ENCODE peak calls at places on chromosomes 5 and 9, in five cellular contexts. J is uterus, B is lower leg skin, F is cardiac fibroblast, H is foreskin fibroblast. R is an unnamed sample.

GRCh38 chr5:109630109-109630508 is 59.6 kb upstream of the MAN2A1 start:
- DNase-seq in J (no peak), B (no peak), F (peak; percentile 1), H (peak; percentile 36), R (no peak)

GRCh38 chr5:2441496-2442180 is 309.8 kb downstream of the IRX2 start:
- DNase-seq in J (no peak), B (no peak), F (no peak), H (no peak), R (no peak)

GRCh38 chr5:18745591-18745987 is 1111.3 kb downstream of the TAF11L14 start:
- DNase-seq in J (no peak), B (no peak), F (no peak), H (no peak), R (no peak)

GRCh38 chr9:13002740-13003139 is 227.9 kb downstream of the LURAP1L start:
- DNase-seq in J (no peak), B (no peak), F (no peak), H (no peak), R (peak; percentile 49)

GRCh38 chr5:180105827-180106312 is 34.3 kb upstream of the RNF130 start:
- DNase-seq in J (no peak), B (no peak), F (no peak), H (peak; percentile 18), R (no peak)

GRCh38 chr5:17405976-17406876 is 91.8 kb upstream of the TAF11L2 start:
- DNase-seq in J (no peak), B (no peak), F (no peak), H (peak; percentile 4), R (peak; percentile 87)

GRCh38 chr5:33753704-33754103 is 138.1 kb downstream of the ADAMTS12 start:
- DNase-seq in J (no peak), B (no peak), F (no peak), H (no peak), R (no peak)

GRCh38 chr5:168651654-168652053 is 72.5 kb upstream of the PANK3 start:
- DNase-seq in J (no peak), B (peak; percentile 50), F (peak; percentile 88), H (peak; percentile 91), R (peak; percentile 83)

GRCh38 chr9:98495530-98495929 is 213.2 kb downstream of the GABBR2 start:
- DNase-seq in J (no peak), B (no peak), F (no peak), H (no peak), R (no peak)

GRCh38 chr9:94779693-94780290 is 53.3 kb downstream of the AOPEP start:
- DNase-seq in J (no peak), B (no peak), F (no peak), H (no peak), R (no peak)

GRCh38 chr9:112555844-112556482 is 69.3 kb downstream of the KIAA1958 start:
- DNase-seq in J (no peak), B (no peak), F (no peak), H (no peak), R (peak; percentile 50)

GRCh38 chr5:9888517-9888916 is 258.4 kb upstream of the TAS2R1 start:
- DNase-seq in J (no peak), B (no peak), F (peak; percentile 68), H (peak; percentile 93), R (peak; percentile 50)

GRCh38 chr5:120655828-120656435 is 191.8 kb downstream of the PRR16 start:
- DNase-seq in J (no peak), B (peak; percentile 16), F (peak; percentile 34), H (peak; percentile 41), R (peak; percentile 54)

GRCh38 chr9:100601216-100601615 is 23.3 kb downstream of the CAVIN4 start:
- DNase-seq in J (no peak), B (no peak), F (peak; percentile 73), H (peak; percentile 73), R (peak; percentile 71)

GRCh38 chr5:172216345-172216744 is 22.4 kb downstream of the EFCAB9 start:
- DNase-seq in J (no peak), B (no peak), F (no peak), H (no peak), R (no peak)

GRCh38 chr5:15995206-15996052 is 184.2 kb downstream of the MARCHF11 start:
- DNase-seq in J (no peak), B (no peak), F (peak; percentile 62), H (peak; percentile 67), R (peak; percentile 64)

GRCh38 chr5:136249678-136250266 is 56.8 kb upstream of the SMIM32 start:
- DNase-seq in J (peak; percentile 18), B (peak; percentile 17), F (peak; percentile 78), H (peak; percentile 86), R (peak; percentile 72)

GRCh38 chr9:92655896-92656536 is 13.9 kb downstream of the IPPK start:
- DNase-seq in J (no peak), B (no peak), F (no peak), H (no peak), R (no peak)

GRCh38 chr9:33506626-33507370 is 17.3 kb upstream of the ANKRD18B start:
- DNase-seq in J (no peak), B (no peak), F (peak; percentile 97), H (peak; percentile 97), R (peak; percentile 87)

GRCh38 chr9:123544007-123544827 is 188.2 kb downstream of the CRB2 start:
- DNase-seq in J (no peak), B (no peak), F (peak; percentile 65), H (peak; percentile 67), R (peak; percentile 47)

GRCh38 chr9:81268048-81268447 is 421.3 kb downstream of the TLE1 start:
- DNase-seq in J (no peak), B (no peak), F (no peak), H (peak; percentile 58), R (peak; percentile 23)

GRCh38 chr9:101376117-101376866 is 8.5 kb downstream of the BAAT start:
- DNase-seq in J (peak; percentile 71), B (no peak), F (peak; percentile 71), H (no peak), R (peak; percentile 50)

GRCh38 chr5:18745988-18746615 is 1111.8 kb downstream of the TAF11L14 start:
- DNase-seq in J (no peak), B (no peak), F (no peak), H (no peak), R (no peak)

GRCh38 chr9:133506653-133507038 is 18.1 kb downstream of the MYMK start:
- DNase-seq in J (peak; percentile 43), B (no peak), F (peak; percentile 90), H (peak; percentile 63), R (no peak)

GRCh38 chr5:97628011-97628410 is 445.0 kb upstream of the RIOK2 start:
- DNase-seq in J (no peak), B (no peak), F (peak; percentile 6), H (peak; percentile 52), R (no peak)

GRCh38 chr5:6163913-6164312 is 214.4 kb downstream of the MED10 start:
- DNase-seq in J (no peak), B (no peak), F (no peak), H (no peak), R (no peak)

GRCh38 chr5:6169660-6170059 is 208.7 kb downstream of the MED10 start:
- DNase-seq in J (no peak), B (no peak), F (no peak), H (no peak), R (no peak)

GRCh38 chr5:6162175-6162574 is 216.2 kb downstream of the MED10 start:
- DNase-seq in J (no peak), B (no peak), F (peak; percentile 8), H (no peak), R (no peak)

GRCh38 chr5:6161257-6161656 is 217.1 kb downstream of the MED10 start:
- DNase-seq in J (no peak), B (no peak), F (no peak), H (no peak), R (no peak)

GRCh38 chr5:6166698-6167394 is 211.5 kb downstream of the MED10 start:
- DNase-seq in J (no peak), B (no peak), F (no peak), H (no peak), R (peak; percentile 75)
- TF ChIP-seq CTCF in J (no peak), B (no peak), F (no peak), H (no peak), R (no peak)

GRCh38 chr9:19410195-19410503 is 1.3 kb downstream of the ACER2 start:
- DNase-seq in J (no peak), B (no peak), F (no peak), H (no peak), R (no peak)
- H3K4me3 ChIP-seq in J (no peak overlapping the region), B (no peak overlapping the region), F (no peak overlapping the region), H (no peak overlapping the region), R (peak overlapping the region; percentile 85)

DNA sequence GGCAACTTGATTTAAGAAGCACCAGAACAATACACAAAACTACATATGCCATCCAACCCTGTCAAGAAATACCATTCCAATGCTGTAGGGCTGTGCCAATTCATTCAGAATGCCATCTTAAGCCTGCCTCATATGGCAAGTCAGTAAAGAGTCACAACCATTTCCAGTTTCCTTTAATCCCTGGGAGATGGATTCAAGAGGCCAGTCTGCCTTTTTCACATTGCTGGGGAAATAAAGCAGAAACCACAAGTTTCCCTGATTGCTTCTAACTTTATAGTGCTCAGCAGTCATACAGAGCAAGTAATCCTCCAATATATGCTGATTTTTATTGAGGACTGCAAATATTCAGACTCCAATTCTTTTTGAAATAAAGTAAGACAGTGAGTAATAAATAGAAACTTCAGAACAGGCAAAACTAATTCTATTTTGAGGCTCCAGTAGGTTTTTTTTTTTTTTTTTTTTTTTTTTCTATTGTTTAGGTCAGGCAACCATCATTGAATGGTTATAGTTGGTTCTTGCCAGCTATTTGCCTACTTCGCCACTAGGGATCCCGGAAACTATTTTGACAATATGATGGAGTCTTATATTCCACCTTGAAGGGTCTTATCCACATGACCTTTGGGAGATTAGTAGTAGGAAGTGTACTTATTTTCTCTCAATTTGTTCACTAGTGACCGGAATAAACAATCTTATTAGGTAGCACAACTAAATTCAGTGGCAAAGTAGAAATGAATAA is 400.9 kb upstream of the MEF2C start:
- DNase-seq in J (no peak), B (no peak), F (no peak), H (no peak), R (no peak)
- TF ChIP-seq CTCF in J (no peak), B (no peak), F (no peak), H (no peak), R (no peak)

GRCh38 chr5:133930824-133931111 is 37.7 kb downstream of the C5orf15 start:
- DNase-seq in J (no peak), B (no peak), F (no peak), H (no peak), R (no peak)

GRCh38 chr5:133932441-133933168 is 35.8 kb downstream of the C5orf15 start:
- DNase-seq in J (no peak), B (no peak), F (no peak), H (no peak), R (no peak)

GRCh38 chr5:133928690-133929393 is 39.6 kb downstream of the C5orf15 start:
- DNase-seq in J (no peak), B (no peak), F (no peak), H (no peak), R (no peak)

GRCh38 chr5:133931546-133931945 is 36.9 kb downstream of the C5orf15 start:
- DNase-seq in J (no peak), B (no peak), F (no peak), H (no peak), R (no peak)

DNA sequence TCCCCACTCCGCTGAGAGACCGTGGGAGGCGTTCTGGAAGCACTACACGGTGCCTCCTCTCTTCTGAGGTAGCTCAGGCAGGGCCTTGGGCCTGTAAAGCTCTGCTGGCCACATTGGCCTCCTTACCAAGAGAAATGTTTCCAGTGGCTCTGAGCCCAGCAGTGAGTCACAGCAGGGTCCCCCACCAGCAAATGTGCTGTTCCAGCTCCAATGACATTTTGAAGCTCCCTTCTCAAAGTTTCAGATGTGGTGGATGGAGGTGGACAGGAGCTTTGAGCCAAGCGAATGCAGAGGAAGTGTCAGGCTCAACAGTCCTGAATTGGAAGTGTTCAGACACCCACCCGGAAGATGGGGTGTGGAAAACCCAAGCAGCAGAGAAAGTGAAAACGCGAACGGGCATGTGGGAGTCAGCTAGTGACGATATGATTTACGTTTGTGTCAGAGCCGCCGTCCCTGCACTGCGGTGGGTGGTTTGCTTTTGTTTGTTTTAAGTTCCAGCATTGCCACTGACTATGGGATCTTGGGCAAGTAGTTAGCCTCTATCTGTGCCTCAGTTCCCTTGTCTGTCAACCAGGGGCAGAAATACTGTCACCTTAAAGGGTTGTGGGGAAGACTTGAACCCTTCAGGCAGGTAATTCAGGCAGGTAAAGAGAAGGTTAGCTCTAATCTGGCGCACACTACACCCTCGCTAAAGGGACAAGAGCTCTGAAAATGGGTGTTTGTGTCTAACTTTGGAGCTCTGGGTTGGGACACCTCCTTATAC is 38.2 kb downstream of the C5orf15 start:
- DNase-seq in J (no peak), B (no peak), F (peak; percentile 53), H (peak; percentile 56), R (no peak)
- H3K4me3 ChIP-seq in J (no peak overlapping the region), B (no peak overlapping the region), F (no peak overlapping the region), H (no peak overlapping the region), R (no peak overlapping the region)

R was measured in epithelial cell of esophagus.